ENCODE peak calls at places on chromosomes 11 and 22, in six cellular contexts. N is progenitor cell of endocrine pancreas; Y is central memory CD4-positive, alpha-beta T cell; Z is esophagus squamous epithelium; F is dermis blood vessel endothelial cell; H is Ammon's horn. R is an unnamed sample.

GRCh38 chr11:132941024-132941646 is 591.2 kb downstream of the OPCML start:
- DNase-seq in N (no peak), Y (no peak), Z (no peak), F (peak; percentile 52), H (peak; percentile 64), R (peak; percentile 63)

GRCh38 chr22:44242946-44243724 is 62.4 kb downstream of the PARVG start:
- DNase-seq in N (no peak), Y (no peak), Z (no peak), F (no peak), H (no peak), R (no peak)

GRCh38 chr22:37481347-37481907 is 4.8 kb downstream of the MFNG start:
- DNase-seq in N (no peak), Y (no peak), Z (no peak), F (no peak), H (no peak), R (no peak)

GRCh38 chr22:17823226-17823625 is 49.0 kb upstream of the BID start:
- DNase-seq in N (no peak), Y (no peak), Z (no peak), F (no peak), H (peak; percentile 47), R (peak; percentile 73)

GRCh38 chr22:24938741-24939341 is 7.7 kb downstream of the LHFPL7 start:
- DNase-seq in N (no peak), Y (peak; percentile 33), Z (no peak), F (peak; percentile 73), H (peak; percentile 37), R (peak; percentile 60)

GRCh38 chr11:61963282-61964057 is 4.0 kb downstream of the FTH1 start:
- DNase-seq in N (no peak), Y (peak; percentile 55), Z (no peak), F (peak; percentile 66), H (peak; percentile 63), R (no peak)

GRCh38 chr11:112437096-112437495 is 176.4 kb upstream of the PLET1 start:
- DNase-seq in N (no peak), Y (no peak), Z (no peak), F (no peak), H (no peak), R (no peak)

GRCh38 chr11:12744831-12745502 is 70.7 kb downstream of the TEAD1 start:
- DNase-seq in N (no peak), Y (no peak), Z (no peak), F (no peak), H (no peak), R (peak; percentile 45)

GRCh38 chr22:37161442-37161841 is 11.7 kb upstream of the IL2RB start:
- DNase-seq in N (no peak), Y (no peak), Z (no peak), F (peak; percentile 22), H (no peak), R (no peak)